ENCODE peak calls at places on chromosomes 5 and 9, in four cellular contexts. G, Q, X and R are unnamed samples.
A peak's percentile ranks its signal among the peaks of the same experiment; 100 is the strongest.

GRCh38 chr5:68046445-68046844 is 169.1 kb upstream of the PIK3R1 start:
- DNase-seq in G (no peak), X (no peak), Q (peak; percentile 96), R (no peak)

GRCh38 chr5:135243194-135244191 is 155.5 kb downstream of the MACROH2A1 start:
- DNase-seq in X (no peak), G (peak; percentile 79), Q (no peak), R (peak; percentile 72)

GRCh38 chr5:30099634-30100033 is 1093.9 kb upstream of the CDH6 start:
- DNase-seq in G (no peak), Q (peak; percentile 91), X (no peak), R (no peak)

GRCh38 chr5:68544656-68545565 is 329.4 kb downstream of the PIK3R1 start:
- DNase-seq in X (no peak), Q (peak; percentile 28), G (peak; percentile 51), R (no peak)

GRCh38 chr9:136438548-136438908 is 1.1 kb downstream of the INPP5E start:
- DNase-seq in X (no peak), G (no peak), Q (peak; percentile 3), R (no peak)

GRCh38 chr5:113922343-113922742 is 408.8 kb downstream of the YTHDC2 start:
- DNase-seq in Q (no peak), G (no peak), X (no peak), R (no peak)

GRCh38 chr5:122942164-122942914 is 94.2 kb downstream of the PPIC start:
- DNase-seq in X (no peak), G (no peak), Q (peak; percentile 19), R (no peak)

GRCh38 chr5:170289749-170290148 is 7.8 kb downstream of the LCP2 start:
- DNase-seq in G (peak; percentile 71), Q (no peak), X (no peak), R (no peak)

GRCh38 chr5:74543162-74543995 is 97.1 kb downstream of the ENC1 start:
- DNase-seq in X (no peak), G (peak; percentile 41), Q (peak; percentile 92), R (no peak)

GRCh38 chr9:116365056-116365471 is 211.5 kb downstream of the PAPPA start:
- DNase-seq in X (no peak), Q (peak; percentile 74), G (peak; percentile 80), R (no peak)

GRCh38 chr9:124206391-124206790 is 51.4 kb upstream of the NEK6 start:
- DNase-seq in X (no peak), Q (no peak), G (no peak), R (no peak)

GRCh38 chr5:60522299-60522915 is 177.6 kb downstream of the DEPDC1B start:
- DNase-seq in X (peak; percentile 83), Q (peak; percentile 69), G (no peak), R (no peak)

GRCh38 chr9:121201045-121201737 is 478 bp downstream of the RAB14 start:
- DNase-seq in X (peak; percentile 42), Q (no peak), G (no peak), R (peak; percentile 76)

GRCh38 chr5:150229571-150229970 is 39.7 kb downstream of the SLC6A7 start:
- DNase-seq in G (no peak), Q (no peak), X (no peak), R (no peak)

GRCh38 chr5:127962491-127962890 is 121.1 kb upstream of the SLC12A2 start:
- DNase-seq in G (no peak), X (no peak), Q (no peak), R (no peak)

GRCh38 chr5:143752165-143752564 is 59.8 kb upstream of the HMHB1 start:
- DNase-seq in Q (no peak), G (no peak), X (no peak), R (no peak)

GRCh38 chr9:131622536-131622935 is 77.2 kb downstream of the PRRT1B start:
- DNase-seq in X (peak; percentile 67), Q (no peak), G (no peak), R (no peak)

GRCh38 chr5:149851211-149851610 is 93.4 kb downstream of the PDE6A start:
- DNase-seq in X (no peak), Q (no peak), G (no peak), R (no peak)

DNA sequence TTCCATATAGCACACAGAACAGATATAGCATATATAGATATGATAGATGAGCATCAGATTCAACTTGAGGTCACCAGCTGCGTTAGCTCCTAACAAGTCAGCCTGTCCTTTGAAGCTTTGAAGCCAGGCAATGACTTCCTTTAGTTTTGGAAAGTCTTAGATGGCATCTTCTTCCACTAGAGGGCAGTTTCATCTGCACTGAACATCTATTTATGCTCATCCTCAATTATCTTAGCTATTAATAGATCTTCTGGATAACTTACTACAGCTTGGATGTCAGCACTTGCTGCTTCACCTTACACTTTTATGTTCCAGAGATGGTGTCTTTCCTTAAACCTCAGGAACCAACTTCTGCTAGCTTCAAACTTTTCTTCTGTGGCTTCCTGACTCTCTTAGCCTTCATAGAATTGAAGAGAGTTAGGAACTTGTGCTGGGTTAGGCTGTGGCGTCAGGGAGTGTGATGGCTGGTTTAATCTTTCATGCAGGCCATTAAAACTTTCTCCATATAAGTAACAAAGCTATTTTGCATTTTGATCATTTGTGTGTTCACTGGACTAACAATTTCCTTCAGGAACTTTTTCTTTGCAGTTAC is 1401.4 kb downstream of the EFNA5 start:
- DNase-seq in Q (peak; percentile 57), G (no peak), X (no peak), R (no peak)
- TF ChIP-seq CTCF in Q (peak; percentile 67), G (no peak), X (peak; percentile 43), R (no peak)

GRCh38 chr5:141100243-141100805 is at the start of gene PCDHB3:
- DNase-seq in G (peak; percentile 36), Q (peak; percentile 5), X (no peak), R (no peak)
- TF ChIP-seq CTCF in G (peak; percentile 25), Q (peak; percentile 22), X (peak; percentile 17), R (no peak)

GRCh38 chr9:95441081-95441480 is 75.7 kb downstream of the PTCH1 start:
- DNase-seq in X (no peak), Q (no peak), G (no peak), R (no peak)
- TF ChIP-seq CTCF in X (no peak), Q (no peak), G (no peak), R (no peak)

GRCh38 chr9:129321511-129322021 is 143.5 kb upstream of the IER5L start:
- DNase-seq in Q (no peak), X (no peak), G (peak; percentile 44), R (peak; percentile 72)
- TF ChIP-seq CTCF in Q (no peak), X (no peak), G (no peak), R (no peak)

GRCh38 chr9:68785965-68786364 is 80.9 kb downstream of the PIP5K1B start:
- DNase-seq in X (no peak), Q (no peak), G (no peak), R (no peak)
- TF ChIP-seq CTCF in X (no peak), Q (no peak), G (no peak), R (no peak)

DNA sequence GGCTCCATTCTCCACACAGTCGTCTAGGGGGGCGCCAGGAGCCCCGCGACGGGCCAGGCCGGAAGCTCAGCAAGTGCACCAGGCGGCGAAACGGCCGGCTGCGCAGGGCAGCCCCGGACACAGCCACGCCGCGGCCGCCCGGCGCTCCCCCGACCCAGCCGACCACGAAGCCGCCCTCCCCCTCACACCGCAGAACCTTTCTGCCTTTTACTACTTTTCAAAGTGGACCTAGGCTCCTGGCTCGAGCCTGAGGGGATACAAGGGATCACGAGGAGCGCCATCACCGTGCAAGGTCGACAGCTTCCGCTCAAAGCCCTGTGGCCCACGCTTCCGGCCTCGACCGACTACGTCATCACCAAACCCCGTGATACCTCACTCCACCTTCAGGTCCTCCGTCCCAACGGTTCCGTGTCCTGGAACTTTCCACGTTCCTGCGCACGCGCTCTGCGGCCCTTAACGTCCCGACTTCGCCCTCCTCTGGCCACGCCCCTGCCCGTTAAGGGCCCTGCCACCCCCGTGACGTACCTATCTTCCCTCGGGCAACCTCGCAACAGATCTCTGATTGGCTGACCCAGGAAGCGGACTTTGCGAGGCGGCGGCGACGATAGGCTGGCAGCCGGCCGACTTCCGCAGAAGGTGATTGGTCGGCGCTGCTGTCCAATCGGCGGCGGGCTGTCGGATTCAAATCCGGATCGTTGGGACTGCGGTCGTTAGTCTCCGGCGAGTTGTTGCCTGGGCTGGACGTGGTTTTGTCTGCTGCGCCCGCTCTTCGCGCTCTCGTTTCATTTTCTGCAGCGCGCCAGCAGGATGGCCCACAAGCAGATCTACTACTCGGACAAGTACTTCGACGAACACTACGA is at the start of gene CKS2:
- DNase-seq in Q (peak; percentile 100), X (peak; percentile 99), G (peak; percentile 100), R (peak; percentile 100)
- TF ChIP-seq CTCF in Q (no peak), X (peak; percentile 19), G (peak; percentile 41), R (no peak)

GRCh38 chr5:134127376-134127861 is 12.9 kb downstream of the TCF7 start:
- DNase-seq in X (no peak), G (no peak), Q (peak; percentile 36), R (no peak)

GRCh38 chr5:134127988-134128647 is 13.6 kb downstream of the TCF7 start:
- DNase-seq in G (no peak), X (no peak), Q (no peak), R (no peak)

GRCh38 chr5:134123360-134123759 is 8.9 kb downstream of the TCF7 start:
- DNase-seq in X (no peak), G (no peak), Q (no peak), R (no peak)

GRCh38 chr5:134124289-134125194 is 10.1 kb downstream of the TCF7 start:
- DNase-seq in X (no peak), G (no peak), Q (peak; percentile 75), R (no peak)

GRCh38 chr5:134125195-134126015 is 10.9 kb downstream of the TCF7 start:
- DNase-seq in Q (peak; percentile 96), G (peak; percentile 49), X (no peak), R (no peak)
- TF ChIP-seq CTCF in Q (no peak), G (no peak), X (no peak), R (no peak)